ENCODE peak calls at places on chromosome 7, in four cellular contexts. X, Q, S and A are unnamed samples.

GRCh38 chr7:129385116-129385515 is 49.1 kb upstream of the STRIP2 start:
- DNase-seq in X (no peak), Q (no peak), S (no peak), A (no peak)

GRCh38 chr7:91694221-91694856 is 186.2 kb downstream of the MTERF1 start:
- DNase-seq in X (no peak), Q (no peak), S (peak), A (no peak)

GRCh38 chr7:38374507-38374906 is 101.1 kb upstream of the TARP start:
- DNase-seq in X (peak), Q (no peak), S (peak), A (no peak)

GRCh38 chr7:151304856-151305255 is 36.8 kb upstream of the NUB1 start:
- DNase-seq in X (no peak), Q (no peak), S (no peak), A (no peak)

GRCh38 chr7:6056616-6057015 is 25.4 kb downstream of the ANKRD61 start:
- DNase-seq in X (no peak), Q (no peak), S (no peak), A (no peak)

GRCh38 chr7:30503273-30504212 is 1.1 kb downstream of the GGCT start:
- DNase-seq in X (no peak), Q (no peak), S (peak), A (no peak)

GRCh38 chr7:64888561-64888900 is 14.5 kb upstream of the ZNF273 start:
- DNase-seq in X (no peak), Q (no peak), S (no peak), A (no peak)

GRCh38 chr7:106050743-106051110 is 61.4 kb downstream of the SYPL1 start:
- DNase-seq in X (no peak), Q (no peak), S (peak), A (no peak)

GRCh38 chr7:37775921-37776320 is 72.5 kb upstream of the NME8 start:
- DNase-seq in X (no peak), Q (no peak), S (no peak), A (no peak)

GRCh38 chr7:86926732-86927131 is 132.7 kb downstream of the ELAPOR2 start:
- DNase-seq in X (peak), Q (no peak), S (peak), A (no peak)

GRCh38 chr7:102444961-102445673 is 11.7 kb downstream of the ORAI2 start:
- DNase-seq in X (no peak), Q (no peak), S (no peak), A (no peak)

GRCh38 chr7:121624922-121625321 is 228.8 kb upstream of the FAM3C start:
- DNase-seq in X (no peak), Q (no peak), S (peak), A (no peak)

GRCh38 chr7:148540041-148540738 is 50.4 kb upstream of the C7orf33 start:
- DNase-seq in X (no peak), Q (peak), S (peak), A (peak)

GRCh38 chr7:151091431-151091830 is 5.2 kb downstream of the AGAP3 start:
- DNase-seq in X (no peak), Q (no peak), S (no peak), A (no peak)

GRCh38 chr7:128244861-128245260 is 3.8 kb downstream of the LEP start:
- DNase-seq in X (no peak), Q (no peak), S (no peak), A (no peak)

GRCh38 chr7:128236924-128237586 is 4.0 kb upstream of the LEP start:
- DNase-seq in X (peak), Q (no peak), S (peak), A (no peak)

GRCh38 chr7:128242661-128243060 is 1.6 kb downstream of the LEP start:
- DNase-seq in X (no peak), Q (no peak), S (no peak), A (no peak)

GRCh38 chr7:128243273-128243672 is 2.2 kb downstream of the LEP start:
- DNase-seq in X (no peak), Q (no peak), S (no peak), A (no peak)

GRCh38 chr7:128240696-128241386 is at the start of gene LEP:
- DNase-seq in X (no peak), Q (no peak), S (no peak), A (no peak)
- H3K4me3 ChIP-seq in X (no peak), Q (no peak), S (no peak), A (no peak)

DNA sequence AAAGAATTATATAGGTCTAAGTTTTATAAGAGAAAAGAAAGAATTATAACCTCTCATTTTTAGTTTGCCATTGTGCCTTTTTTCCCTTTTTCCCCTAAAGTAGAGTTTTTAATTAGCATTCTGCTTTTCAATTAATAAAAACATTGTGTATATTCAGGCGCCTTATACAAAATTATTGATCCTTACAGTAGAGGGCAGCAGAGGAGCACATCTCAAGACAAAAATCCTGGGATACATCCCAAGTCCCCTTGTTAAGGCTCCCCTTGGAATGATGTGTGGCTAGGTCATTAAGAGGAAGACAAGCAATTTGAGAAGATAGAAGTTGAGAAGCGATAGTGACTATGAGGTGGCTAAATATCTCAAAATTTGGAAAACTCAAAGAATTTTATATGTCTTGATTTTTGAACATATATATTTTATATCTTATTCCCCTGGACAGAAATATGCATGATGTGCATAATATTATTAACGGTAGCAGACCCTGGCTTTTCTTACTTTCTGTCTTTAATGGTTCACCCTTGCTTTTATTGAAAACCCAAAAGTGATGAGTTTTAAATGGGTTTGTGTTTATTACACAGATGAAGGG is 19.1 kb upstream of the TPK1 start:
- DNase-seq in X (no peak), Q (no peak), S (peak), A (no peak)
- TF ChIP-seq CTCF in X (peak), Q (peak), S (peak), A (peak)

GRCh38 chr7:116843373-116843772 is 19.0 kb upstream of the CAPZA2 start:
- DNase-seq in X (no peak), Q (no peak), S (no peak), A (no peak)
- H3K4me3 ChIP-seq in X (no peak), Q (no peak), S (no peak), A (no peak)

GRCh38 chr7:137753067-137753466 is 93.7 kb downstream of the DGKI start:
- DNase-seq in X (no peak), Q (no peak), S (no peak), A (no peak)

GRCh38 chr7:137742051-137742450 is 104.7 kb downstream of the DGKI start:
- DNase-seq in X (no peak), Q (no peak), S (no peak), A (no peak)

GRCh38 chr7:137751361-137752009 is 95.3 kb downstream of the DGKI start:
- DNase-seq in X (no peak), Q (no peak), S (no peak), A (no peak)

GRCh38 chr7:137743021-137743420 is 103.8 kb downstream of the DGKI start:
- DNase-seq in X (no peak), Q (no peak), S (no peak), A (no peak)

DNA sequence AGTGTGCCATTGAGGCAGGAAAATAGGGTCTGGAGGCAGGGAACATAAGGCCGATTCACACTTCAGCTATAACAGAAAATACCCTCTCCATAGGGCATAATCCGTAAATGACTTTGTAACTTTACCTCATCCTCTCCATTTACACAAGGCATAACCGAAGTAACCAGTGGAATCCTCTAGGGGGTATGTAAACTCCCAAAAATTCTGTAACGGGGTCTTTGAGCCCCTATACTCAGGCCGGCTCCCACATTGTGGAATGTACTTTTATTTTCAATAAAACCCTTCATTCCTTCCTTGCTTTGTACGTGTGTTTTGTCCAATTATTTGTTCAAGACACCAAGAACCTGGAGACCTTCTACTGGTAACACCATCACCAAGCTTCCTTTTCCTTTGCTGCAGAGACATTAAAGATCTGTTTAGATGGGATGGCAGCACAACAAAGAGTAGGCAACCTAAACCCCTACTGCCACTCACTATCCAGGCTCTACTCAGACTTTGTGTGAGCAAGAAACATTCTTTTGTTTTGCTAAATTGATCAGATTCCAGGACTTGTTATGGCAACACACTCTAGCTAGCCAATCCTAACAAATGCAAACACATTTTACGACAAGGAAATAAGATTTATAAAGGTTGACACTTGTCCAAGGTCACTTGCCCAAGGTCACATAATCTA is 99.3 kb downstream of the DGKI start:
- DNase-seq in X (no peak), Q (no peak), S (no peak), A (no peak)
- TF ChIP-seq CTCF in X (no peak), Q (peak), S (no peak), A (no peak)

GRCh38 chr7:45919947-45920542 is 1.0 kb downstream of the IGFBP3 start:
- DNase-seq in X (no peak), Q (no peak), S (peak), A (no peak)

GRCh38 chr7:45921699-45922519 is 837 bp upstream of the IGFBP3 start:
- DNase-seq in X (no peak), Q (peak), S (peak), A (no peak)

GRCh38 chr7:45921381-45921698 is 268 bp upstream of the IGFBP3 start:
- DNase-seq in X (no peak), Q (no peak), S (no peak), A (no peak)

GRCh38 chr7:45919231-45919825 is 1.7 kb downstream of the IGFBP3 start:
- DNase-seq in X (no peak), Q (no peak), S (no peak), A (no peak)

GRCh38 chr7:45920543-45921380 is at the start of gene IGFBP3:
- DNase-seq in X (no peak), Q (no peak), S (peak), A (no peak)
- H3K4me3 ChIP-seq in X (no peak), Q (peak), S (peak), A (peak)

GRCh38 chr7:112969946-112970345 is 116.7 kb downstream of the GPR85 start:
- DNase-seq in X (no peak), Q (no peak), S (no peak), A (no peak)

GRCh38 chr7:112965506-112965905 is 121.1 kb downstream of the GPR85 start:
- DNase-seq in X (no peak), Q (no peak), S (no peak), A (no peak)

DNA sequence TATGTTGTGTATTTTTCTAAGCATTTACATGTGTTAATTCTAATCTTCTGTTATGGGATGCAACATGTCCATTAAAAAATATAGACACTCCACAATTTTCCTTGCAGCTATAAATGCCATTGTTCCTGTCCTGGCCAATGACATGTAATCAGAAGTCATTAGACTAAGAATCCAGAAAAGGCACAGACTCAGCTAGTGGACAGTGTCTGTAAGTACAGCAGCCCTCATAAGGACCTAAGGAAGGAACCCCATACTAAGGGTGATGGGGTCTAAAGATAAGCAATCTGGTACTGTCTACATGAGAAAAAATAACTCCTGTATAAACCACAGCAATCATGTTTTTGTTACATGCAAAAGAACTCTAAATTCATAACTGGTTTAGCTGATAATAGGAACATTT is 115.9 kb downstream of the GPR85 start:
- DNase-seq in X (no peak), Q (no peak), S (no peak), A (no peak)
- TF ChIP-seq CTCF in X (no peak), Q (peak), S (peak), A (peak)

GRCh38 chr7:120412139-120412538 is 139.2 kb downstream of the KCND2 start:
- DNase-seq in X (no peak), Q (no peak), S (no peak), A (no peak)
- H3K4me3 ChIP-seq in X (no peak), Q (no peak), S (no peak), A (no peak)

GRCh38 chr7:33043434-33043833 is 19.1 kb downstream of the NT5C3A start:
- DNase-seq in X (no peak), Q (no peak), S (no peak), A (no peak)

GRCh38 chr7:33040803-33041516 is 21.6 kb downstream of the NT5C3A start:
- DNase-seq in X (no peak), Q (no peak), S (peak), A (peak)

GRCh38 chr7:33044986-33045385 is 17.6 kb downstream of the NT5C3A start:
- DNase-seq in X (no peak), Q (no peak), S (peak), A (no peak)

GRCh38 chr7:33048257-33048656 is 14.3 kb downstream of the NT5C3A start:
- DNase-seq in X (no peak), Q (no peak), S (no peak), A (no peak)

DNA sequence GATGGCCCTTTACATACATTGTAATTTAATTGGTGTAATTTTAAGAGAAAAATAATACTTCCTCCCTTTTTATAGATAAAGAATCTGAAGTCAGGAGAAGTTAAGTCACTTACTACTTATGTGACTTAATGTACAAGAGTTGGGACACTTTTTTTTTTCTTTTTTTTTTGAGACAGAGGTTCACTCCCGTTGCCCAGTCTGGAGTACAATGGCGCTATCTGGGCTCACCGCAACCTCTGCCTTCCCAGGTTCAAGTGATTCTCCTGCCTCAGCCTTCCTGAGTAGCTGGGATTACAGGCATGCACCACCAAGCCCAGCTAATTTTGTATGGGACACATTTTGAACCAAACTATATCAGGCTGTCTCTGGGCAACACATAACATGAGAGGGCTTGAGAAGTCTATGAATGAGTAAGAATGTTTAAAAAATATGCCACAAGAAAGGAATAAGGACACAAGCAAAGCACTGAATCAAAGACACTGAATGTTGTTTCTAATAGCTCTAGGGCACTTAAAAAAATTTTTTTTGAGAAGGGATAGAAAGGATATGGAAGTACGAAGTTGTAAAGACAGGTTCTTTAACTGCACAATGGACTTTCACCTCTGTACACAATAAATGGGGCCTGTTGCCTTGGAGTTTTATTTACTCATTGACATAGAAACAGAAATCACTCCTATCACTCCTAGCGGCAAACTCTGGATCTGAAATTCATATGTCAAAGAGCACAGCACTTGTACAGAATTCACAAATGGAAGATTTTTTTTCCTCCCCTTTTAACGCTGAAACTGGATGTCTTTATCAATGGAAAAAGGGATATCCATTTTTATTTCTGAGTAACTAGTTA is 18.5 kb downstream of the NT5C3A start:
- DNase-seq in X (no peak), Q (no peak), S (peak), A (no peak)
- TF ChIP-seq CTCF in X (no peak), Q (peak), S (peak), A (no peak)

DNA sequence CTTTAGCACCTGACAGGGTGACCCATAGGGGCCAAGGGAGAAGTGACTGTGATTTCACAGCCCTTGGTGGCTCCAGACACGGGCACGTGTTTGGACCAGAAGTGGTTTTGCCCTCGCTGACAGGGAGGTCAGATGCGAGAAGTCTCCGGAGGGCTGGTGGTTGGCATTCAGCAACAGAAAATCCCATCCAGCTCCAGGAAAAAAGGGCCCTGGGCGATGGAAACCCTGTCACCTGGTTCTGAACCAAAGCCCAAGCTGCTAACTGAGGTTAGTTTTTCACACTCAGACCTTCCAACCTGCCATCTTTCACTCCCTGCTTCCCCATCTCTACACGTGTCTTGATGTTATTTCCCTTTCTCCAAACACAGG is 272.9 kb downstream of the TRIL start:
- DNase-seq in X (no peak), Q (no peak), S (no peak), A (no peak)
- H3K4me3 ChIP-seq in X (no peak), Q (peak), S (no peak), A (no peak)

GRCh38 chr7:34760271-34760670 is 102.3 kb downstream of the NPSR1 start:
- DNase-seq in X (no peak), Q (no peak), S (no peak), A (no peak)

GRCh38 chr7:34761627-34762026 is 103.6 kb downstream of the NPSR1 start:
- DNase-seq in X (no peak), Q (no peak), S (peak), A (no peak)

GRCh38 chr7:34757570-34758110 is 99.6 kb downstream of the NPSR1 start:
- DNase-seq in X (no peak), Q (no peak), S (no peak), A (no peak)

GRCh38 chr7:34758111-34758601 is 100.1 kb downstream of the NPSR1 start:
- DNase-seq in X (no peak), Q (no peak), S (no peak), A (no peak)

GRCh38 chr7:34759477-34760125 is 101.6 kb downstream of the NPSR1 start:
- DNase-seq in X (no peak), Q (no peak), S (peak), A (no peak)
- TF ChIP-seq CTCF in X (peak), Q (peak), S (peak), A (peak)